ENCODE peak calls at places on chromosomes 11 and 22, in five cellular contexts. One of them, this sample, is unnamed.

GRCh38 chr22:19291218-19291579 is 320 bp downstream of the CLTCL1 start:
- DNase-seq in mucosa of gallbladder: no peak
- DNase-seq in lower lobe of right lung: peak; percentile 65
- DNase-seq in pancreas: no peak
- DNase-seq in GOT3: no peak
- DNase-seq in this sample: peak; percentile 26

GRCh38 chr11:85742348-85742747 is 56.4 kb upstream of the CCDC89 start:
- DNase-seq in GOT3: no peak
- DNase-seq in lower lobe of right lung: no peak
- DNase-seq in pancreas: no peak
- DNase-seq in mucosa of gallbladder: no peak
- DNase-seq in this sample: no peak

GRCh38 chr22:46381142-46381541 is 45.6 kb downstream of the TRMU start:
- DNase-seq in GOT3: no peak
- DNase-seq in mucosa of gallbladder: no peak
- DNase-seq in pancreas: no peak
- DNase-seq in lower lobe of right lung: no peak
- DNase-seq in this sample: no peak

GRCh38 chr22:39463931-39464390 is 7.1 kb downstream of the MGAT3 start:
- DNase-seq in GOT3: no peak
- DNase-seq in lower lobe of right lung: peak; percentile 92
- DNase-seq in mucosa of gallbladder: peak; percentile 74
- DNase-seq in pancreas: no peak
- DNase-seq in this sample: no peak

GRCh38 chr22:46006379-46007002 is 29.5 kb upstream of the WNT7B start:
- DNase-seq in mucosa of gallbladder: peak; percentile 92
- DNase-seq in GOT3: peak; percentile 63
- DNase-seq in pancreas: peak; percentile 95
- DNase-seq in lower lobe of right lung: peak; percentile 95
- DNase-seq in this sample: peak; percentile 97

GRCh38 chr11:32705309-32706033 is 89.0 kb downstream of the CCDC73 start:
- DNase-seq in GOT3: no peak
- DNase-seq in lower lobe of right lung: no peak
- DNase-seq in mucosa of gallbladder: no peak
- DNase-seq in pancreas: no peak
- DNase-seq in this sample: no peak

GRCh38 chr11:359181-359714 is 10.1 kb upstream of the B4GALNT4 start:
- DNase-seq in mucosa of gallbladder: no peak
- DNase-seq in GOT3: no peak
- DNase-seq in pancreas: no peak
- DNase-seq in lower lobe of right lung: no peak
- DNase-seq in this sample: no peak

GRCh38 chr11:12087075-12087775 is 23.2 kb upstream of the MICAL2 start:
- DNase-seq in GOT3: no peak
- DNase-seq in mucosa of gallbladder: no peak
- DNase-seq in lower lobe of right lung: peak; percentile 68
- DNase-seq in pancreas: no peak
- DNase-seq in this sample: no peak

GRCh38 chr11:119722281-119722794 is 6.7 kb downstream of the NECTIN1 start:
- DNase-seq in lower lobe of right lung: no peak
- DNase-seq in GOT3: no peak
- DNase-seq in mucosa of gallbladder: no peak
- DNase-seq in pancreas: peak; percentile 91
- DNase-seq in this sample: no peak

GRCh38 chr11:132784441-132784840 is 747.9 kb downstream of the OPCML start:
- DNase-seq in pancreas: no peak
- DNase-seq in GOT3: no peak
- DNase-seq in mucosa of gallbladder: no peak
- DNase-seq in lower lobe of right lung: no peak
- DNase-seq in this sample: no peak

GRCh38 chr11:12802418-12803085 is 128.3 kb downstream of the TEAD1 start:
- DNase-seq in mucosa of gallbladder: peak; percentile 94
- DNase-seq in GOT3: no peak
- DNase-seq in lower lobe of right lung: peak; percentile 94
- DNase-seq in pancreas: peak; percentile 90
- DNase-seq in this sample: no peak